ENCODE peak calls at places on chromosomes 3 and 15, in six cellular contexts. E is fibroblast of pulmonary artery; I is activated T-cell treated with anti-CD3 and anti-CD28 coated beads for 1 hour; B is omental fat pad; O is progenitor cell of endocrine pancreas; J is stimulated activated CD4-positive, alpha-beta T cell treated with anti-CD3 and anti-CD28 coated beads, TNF-alpha, amount 100 ng/mL, for 4 hours. P is an unnamed sample.

GRCh38 chr3:86890997-86891396 is 100.0 kb downstream of the VGLL3 start:
- DNase-seq in J (no peak), E (no peak), O (no peak), I (no peak), B (no peak), P (no peak)

GRCh38 chr15:66775127-66776105 is 73.4 kb downstream of the SMAD6 start:
- DNase-seq in B (no peak), E (no peak), I (no peak), J (no peak), O (no peak), P (no peak)

GRCh38 chr15:63493451-63493850 is 10.9 kb upstream of the USP3 start:
- DNase-seq in J (no peak), B (no peak), E (no peak), O (no peak), I (no peak), P (peak; percentile 45)

GRCh38 chr3:136305879-136306278 is 55.7 kb downstream of the PCCB start:
- DNase-seq in I (no peak), O (no peak), B (no peak), J (no peak), E (peak; percentile 79), P (no peak)

GRCh38 chr3:112470791-112471190 is 28.5 kb downstream of the BTLA start:
- DNase-seq in B (no peak), O (no peak), E (peak; percentile 6), I (no peak), J (no peak), P (no peak)

GRCh38 chr3:12394516-12395271 is 89.6 kb upstream of the TSEN2 start:
- DNase-seq in B (no peak), I (no peak), O (no peak), E (no peak), J (no peak), P (no peak)

GRCh38 chr3:150447631-150448465 is 39.8 kb downstream of the TSC22D2 start:
- DNase-seq in I (no peak), J (no peak), B (no peak), O (no peak), E (no peak), P (no peak)

GRCh38 chr3:61875073-61875472 is 313.7 kb downstream of the PTPRG start:
- DNase-seq in B (no peak), O (no peak), I (no peak), J (no peak), E (peak; percentile 55), P (no peak)

GRCh38 chr3:37898424-37898823 is 36.7 kb downstream of the CTDSPL start:
- DNase-seq in I (no peak), J (no peak), B (no peak), O (no peak), E (no peak), P (no peak)

GRCh38 chr3:167162083-167162482 is 218.0 kb downstream of the ZBBX start:
- DNase-seq in E (no peak), O (no peak), I (no peak), B (no peak), J (no peak), P (no peak)

GRCh38 chr3:114389156-114389555 is 95.3 kb downstream of the TIGIT start:
- DNase-seq in J (no peak), E (no peak), B (no peak), O (no peak), I (peak; percentile 3), P (no peak)

GRCh38 chr15:51024735-51025453 is 69.8 kb downstream of the TNFAIP8L3 start:
- DNase-seq in E (peak; percentile 45), I (no peak), B (no peak), O (no peak), J (no peak), P (no peak)

GRCh38 chr15:85531083-85531482 is 150.7 kb downstream of the AKAP13 start:
- DNase-seq in J (no peak), I (no peak), E (no peak), B (no peak), O (no peak), P (no peak)

GRCh38 chr3:124266517-124266916 is 274.6 kb upstream of the ROPN1 start:
- DNase-seq in B (no peak), I (no peak), O (no peak), E (peak; percentile 47), J (no peak), P (no peak)